ENCODE peak calls at places on chromosomes 5 and 9, in five cellular contexts. One of them, this sample, is unnamed. For H3K36me3 and H3K79me1, the result is how much of the 10 kb centered on the place peaks cover.

GRCh38 chr9:107749787-107750444 is 260.3 kb upstream of the KLF4 start:
- DNase-seq in IMR-90: peak
- DNase-seq in mesenchymal stem cell: peak
- DNase-seq in neuronal stem cell: no peak
- DNase-seq in H1: peak
- DNase-seq in this sample: peak

GRCh38 chr5:55232194-55232984 is 1.0 kb downstream of the CCNO start:
- DNase-seq in neuronal stem cell: peak
- DNase-seq in IMR-90: no peak
- DNase-seq in H1: peak
- DNase-seq in mesenchymal stem cell: peak
- DNase-seq in this sample: peak

GRCh38 chr9:22037954-22038690 is 29.0 kb upstream of the CDKN2B start:
- DNase-seq in neuronal stem cell: no peak
- DNase-seq in IMR-90: peak
- DNase-seq in H1: no peak
- DNase-seq in mesenchymal stem cell: peak
- DNase-seq in this sample: no peak

GRCh38 chr9:19049872-19050636 is 827 bp downstream of the RRAGA start:
- DNase-seq in neuronal stem cell: no peak
- DNase-seq in IMR-90: peak
- DNase-seq in H1: no peak
- DNase-seq in mesenchymal stem cell: peak
- DNase-seq in this sample: peak

GRCh38 chr5:132001647-132002561 is 9.6 kb downstream of the ACSL6 start:
- DNase-seq in mesenchymal stem cell: peak
- DNase-seq in IMR-90: peak
- DNase-seq in H1: no peak
- DNase-seq in neuronal stem cell: no peak
- DNase-seq in this sample: peak

GRCh38 chr5:11547730-11548129 is 356.5 kb downstream of the CTNND2 start:
- DNase-seq in H1: no peak
- DNase-seq in neuronal stem cell: no peak
- DNase-seq in IMR-90: no peak
- DNase-seq in mesenchymal stem cell: no peak
- DNase-seq in this sample: no peak

GRCh38 chr5:108681079-108681921 is 66.4 kb upstream of the FER start:
- DNase-seq in neuronal stem cell: peak
- DNase-seq in H1: no peak
- DNase-seq in IMR-90: peak
- DNase-seq in mesenchymal stem cell: peak
- DNase-seq in this sample: peak

GRCh38 chr9:4303002-4303401 is 3.1 kb upstream of the GLIS3 start:
- DNase-seq in mesenchymal stem cell: peak
- DNase-seq in IMR-90: peak
- DNase-seq in H1: no peak
- DNase-seq in neuronal stem cell: no peak
- DNase-seq in this sample: no peak

GRCh38 chr5:28430565-28431178 is 1392.3 kb upstream of the CDH9 start:
- DNase-seq in neuronal stem cell: no peak
- DNase-seq in mesenchymal stem cell: no peak
- DNase-seq in H1: no peak
- DNase-seq in IMR-90: no peak
- DNase-seq in this sample: no peak

GRCh38 chr9:96150324-96151023 is 151.5 kb downstream of the HSD17B3 start:
- DNase-seq in neuronal stem cell: no peak
- DNase-seq in IMR-90: no peak
- DNase-seq in H1: no peak
- DNase-seq in mesenchymal stem cell: no peak
- DNase-seq in this sample: no peak

GRCh38 chr5:87103616-87104287 is 163.9 kb upstream of the RASA1 start:
- DNase-seq in neuronal stem cell: no peak
- DNase-seq in H1: no peak
- DNase-seq in IMR-90: no peak
- DNase-seq in mesenchymal stem cell: no peak
- DNase-seq in this sample: no peak

GRCh38 chr5:52989781-52990530 is 804 bp downstream of the ITGA2 start:
- DNase-seq in H1: peak
- DNase-seq in mesenchymal stem cell: peak
- DNase-seq in neuronal stem cell: peak
- DNase-seq in IMR-90: peak
- DNase-seq in this sample: peak

GRCh38 chr5:116754556-116754955 is 179.9 kb upstream of the SEMA6A start:
- DNase-seq in mesenchymal stem cell: no peak
- DNase-seq in H1: no peak
- DNase-seq in IMR-90: no peak
- DNase-seq in neuronal stem cell: no peak
- DNase-seq in this sample: peak

GRCh38 chr5:179306191-179307005 is 38.9 kb downstream of the ADAMTS2 start:
- DNase-seq in IMR-90: peak
- DNase-seq in mesenchymal stem cell: no peak
- DNase-seq in H1: no peak
- DNase-seq in neuronal stem cell: no peak
- DNase-seq in this sample: no peak

GRCh38 chr9:131585375-131585774 is 40.1 kb downstream of the PRRT1B start:
- DNase-seq in IMR-90: peak
- DNase-seq in H1: no peak
- DNase-seq in neuronal stem cell: no peak
- DNase-seq in mesenchymal stem cell: peak
- DNase-seq in this sample: no peak

GRCh38 chr9:2138646-2139045 is 123.5 kb downstream of the SMARCA2 start:
- DNase-seq in IMR-90: no peak
- DNase-seq in neuronal stem cell: no peak
- DNase-seq in H1: no peak
- DNase-seq in mesenchymal stem cell: no peak
- DNase-seq in this sample: no peak

GRCh38 chr9:87500491-87500890 is 2.8 kb downstream of the DAPK1 start:
- DNase-seq in H1: no peak
- DNase-seq in IMR-90: no peak
- DNase-seq in neuronal stem cell: no peak
- DNase-seq in mesenchymal stem cell: no peak
- DNase-seq in this sample: no peak
- H3K36me3 ChIP-seq in H1: under half
- H3K36me3 ChIP-seq in IMR-90: under half
- H3K36me3 ChIP-seq in neuronal stem cell: under half
- H3K36me3 ChIP-seq in mesenchymal stem cell: under half
- H3K36me3 ChIP-seq in this sample: under half

DNA sequence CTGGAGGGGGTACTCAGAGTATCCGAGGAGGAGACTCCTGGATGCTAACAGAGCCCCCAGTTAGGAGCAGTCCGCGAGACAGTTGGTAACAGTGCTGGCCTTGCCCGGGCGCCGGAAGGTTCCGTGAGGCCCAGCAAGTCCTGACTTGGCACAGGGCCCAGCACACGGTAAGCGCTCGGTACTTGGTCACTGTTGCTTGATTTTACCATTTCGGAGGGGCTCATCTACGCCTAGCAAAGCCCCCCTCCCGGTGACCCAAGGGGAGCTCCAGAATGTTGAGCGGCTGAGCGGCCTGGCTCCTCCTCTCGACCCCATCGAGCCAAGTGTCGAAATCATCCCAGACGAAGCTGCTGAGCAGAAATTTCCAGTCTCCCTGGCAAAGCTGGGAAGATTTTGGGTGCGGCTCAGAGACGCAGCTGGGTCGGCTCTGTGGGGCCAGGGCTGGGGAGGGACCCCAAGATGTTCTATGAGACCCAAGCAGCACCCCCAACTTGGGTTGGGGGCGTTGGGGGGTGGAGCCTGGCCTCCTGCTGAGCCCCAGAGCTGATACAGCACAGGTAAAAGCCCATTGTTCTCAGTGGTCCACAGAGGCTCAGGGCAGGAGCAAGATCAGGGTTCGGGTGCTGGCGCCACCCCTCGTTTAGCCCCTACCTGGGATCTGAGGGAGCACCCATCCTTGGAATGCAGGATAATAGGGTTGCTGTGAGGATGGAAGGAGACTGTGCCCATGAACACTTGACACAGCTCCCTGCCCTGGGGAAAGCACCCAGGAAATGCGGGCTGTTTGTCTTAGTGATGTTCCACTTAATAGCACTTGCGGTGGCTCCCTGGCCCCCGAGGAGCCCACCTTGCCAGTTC is 137.2 kb downstream of the C9orf50 start:
- DNase-seq in IMR-90: peak
- DNase-seq in H1: no peak
- DNase-seq in neuronal stem cell: no peak
- DNase-seq in mesenchymal stem cell: peak
- DNase-seq in this sample: peak
- H3K79me1 ChIP-seq in IMR-90: half or more
- H3K79me1 ChIP-seq in H1: under half
- H3K79me1 ChIP-seq in neuronal stem cell: under half
- H3K79me1 ChIP-seq in mesenchymal stem cell: under half
- H3K79me1 ChIP-seq in this sample: under half

GRCh38 chr5:161165998-161166660 is 314.1 kb upstream of the ATP10B start:
- DNase-seq in mesenchymal stem cell: no peak
- DNase-seq in neuronal stem cell: no peak
- DNase-seq in IMR-90: no peak
- DNase-seq in H1: no peak
- DNase-seq in this sample: no peak
- H3K36me3 ChIP-seq in mesenchymal stem cell: under half
- H3K36me3 ChIP-seq in neuronal stem cell: under half
- H3K36me3 ChIP-seq in IMR-90: under half
- H3K36me3 ChIP-seq in H1: under half
- H3K36me3 ChIP-seq in this sample: under half

GRCh38 chr9:129496187-129497063 is 124.5 kb downstream of the C9orf50 start:
- DNase-seq in neuronal stem cell: peak
- DNase-seq in IMR-90: peak
- DNase-seq in mesenchymal stem cell: peak
- DNase-seq in H1: peak
- DNase-seq in this sample: peak
- H3K79me1 ChIP-seq in neuronal stem cell: under half
- H3K79me1 ChIP-seq in IMR-90: half or more
- H3K79me1 ChIP-seq in mesenchymal stem cell: under half
- H3K79me1 ChIP-seq in H1: under half
- H3K79me1 ChIP-seq in this sample: under half

GRCh38 chr9:123368481-123369153 is 12.6 kb downstream of the CRB2 start:
- DNase-seq in H1: no peak
- DNase-seq in IMR-90: no peak
- DNase-seq in neuronal stem cell: no peak
- DNase-seq in mesenchymal stem cell: no peak
- DNase-seq in this sample: no peak

GRCh38 chr9:123370526-123371227 is 14.7 kb downstream of the CRB2 start:
- DNase-seq in neuronal stem cell: no peak
- DNase-seq in IMR-90: no peak
- DNase-seq in H1: no peak
- DNase-seq in mesenchymal stem cell: no peak
- DNase-seq in this sample: no peak

GRCh38 chr9:123371228-123371584 is 15.2 kb downstream of the CRB2 start:
- DNase-seq in IMR-90: no peak
- DNase-seq in H1: no peak
- DNase-seq in neuronal stem cell: no peak
- DNase-seq in mesenchymal stem cell: no peak
- DNase-seq in this sample: no peak

GRCh38 chr9:123369296-123369695 is 13.3 kb downstream of the CRB2 start:
- DNase-seq in mesenchymal stem cell: no peak
- DNase-seq in neuronal stem cell: no peak
- DNase-seq in H1: no peak
- DNase-seq in IMR-90: no peak
- DNase-seq in this sample: no peak

DNA sequence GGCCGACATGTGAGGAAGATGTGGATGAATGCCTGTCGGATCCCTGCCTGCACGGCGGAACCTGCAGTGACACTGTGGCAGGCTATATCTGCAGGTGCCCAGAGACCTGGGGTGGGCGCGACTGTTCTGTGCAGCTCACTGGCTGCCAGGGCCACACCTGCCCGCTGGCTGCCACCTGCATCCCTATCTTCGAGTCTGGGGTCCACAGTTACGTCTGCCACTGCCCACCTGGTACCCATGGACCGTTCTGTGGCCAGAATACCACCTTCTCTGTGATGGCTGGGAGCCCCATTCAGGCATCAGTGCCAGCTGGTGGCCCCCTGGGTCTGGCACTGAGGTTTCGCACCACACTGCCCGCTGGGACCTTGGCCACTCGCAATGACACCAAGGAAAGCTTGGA is 14.1 kb downstream of the CRB2 start:
- DNase-seq in mesenchymal stem cell: no peak
- DNase-seq in H1: no peak
- DNase-seq in IMR-90: no peak
- DNase-seq in neuronal stem cell: no peak
- DNase-seq in this sample: no peak
- H3K36me3 ChIP-seq in mesenchymal stem cell: under half
- H3K36me3 ChIP-seq in H1: under half
- H3K36me3 ChIP-seq in IMR-90: under half
- H3K36me3 ChIP-seq in neuronal stem cell: half or more
- H3K36me3 ChIP-seq in this sample: under half

GRCh38 chr5:56434986-56435385 is 201.9 kb upstream of the ANKRD55 start:
- DNase-seq in neuronal stem cell: no peak
- DNase-seq in H1: no peak
- DNase-seq in IMR-90: no peak
- DNase-seq in mesenchymal stem cell: no peak
- DNase-seq in this sample: no peak

GRCh38 chr5:56429110-56429561 is 196.0 kb upstream of the ANKRD55 start:
- DNase-seq in IMR-90: no peak
- DNase-seq in H1: no peak
- DNase-seq in neuronal stem cell: no peak
- DNase-seq in mesenchymal stem cell: peak
- DNase-seq in this sample: no peak

GRCh38 chr5:56432326-56432725 is 199.2 kb upstream of the ANKRD55 start:
- DNase-seq in H1: no peak
- DNase-seq in neuronal stem cell: no peak
- DNase-seq in mesenchymal stem cell: peak
- DNase-seq in IMR-90: peak
- DNase-seq in this sample: no peak

GRCh38 chr5:56430437-56430836 is 197.3 kb upstream of the ANKRD55 start:
- DNase-seq in H1: no peak
- DNase-seq in IMR-90: no peak
- DNase-seq in mesenchymal stem cell: no peak
- DNase-seq in neuronal stem cell: no peak
- DNase-seq in this sample: no peak

GRCh38 chr5:56433039-56433438 is 199.9 kb upstream of the ANKRD55 start:
- DNase-seq in neuronal stem cell: no peak
- DNase-seq in mesenchymal stem cell: no peak
- DNase-seq in IMR-90: no peak
- DNase-seq in H1: no peak
- DNase-seq in this sample: no peak
- H3K79me1 ChIP-seq in neuronal stem cell: under half
- H3K79me1 ChIP-seq in mesenchymal stem cell: under half
- H3K79me1 ChIP-seq in IMR-90: under half
- H3K79me1 ChIP-seq in H1: under half
- H3K79me1 ChIP-seq in this sample: under half

DNA sequence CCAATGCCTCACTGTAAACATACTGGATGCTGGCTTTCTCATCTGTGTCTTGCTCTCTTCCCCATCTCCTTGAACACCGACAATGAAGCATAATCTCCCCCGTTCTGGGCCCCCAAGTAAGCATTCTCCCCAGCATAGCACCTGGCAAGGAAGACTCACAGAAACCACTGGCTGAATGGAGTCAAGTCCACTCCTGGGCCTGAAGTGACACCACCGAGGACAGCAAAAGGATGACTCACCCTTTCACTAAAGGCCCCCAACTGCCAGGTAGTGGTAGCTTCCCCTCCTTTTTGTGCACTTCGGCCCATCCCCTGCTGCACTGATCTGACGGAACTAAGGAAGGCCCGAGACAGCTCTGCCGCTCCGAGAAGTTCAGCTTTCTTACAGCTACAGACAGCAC is 9.4 kb downstream of the VDAC1 start:
- DNase-seq in H1: no peak
- DNase-seq in mesenchymal stem cell: no peak
- DNase-seq in IMR-90: no peak
- DNase-seq in neuronal stem cell: no peak
- DNase-seq in this sample: peak
- H3K36me3 ChIP-seq in H1: under half
- H3K36me3 ChIP-seq in mesenchymal stem cell: under half
- H3K36me3 ChIP-seq in IMR-90: under half
- H3K36me3 ChIP-seq in neuronal stem cell: under half
- H3K36me3 ChIP-seq in this sample: under half

This sample was measured in mesendoderm.